ENCODE peak calls at places on chromosomes 2 and 18, in six cellular contexts. H is A549, F is body of pancreas, B is heart left ventricle, S is K562, P is upper lobe of left lung. G is an unnamed sample.

GRCh38 chr2:189517847-189518535 is 62.6 kb downstream of the SLC40A1 start:
- DNase-seq in F (no peak), S (no peak), P (no peak), H (no peak), B (no peak), G (no peak)

GRCh38 chr2:160251566-160251965 is 51.5 kb upstream of the ITGB6 start:
- DNase-seq in B (peak; percentile 52), P (no peak), H (no peak), S (no peak), F (no peak), G (no peak)

GRCh38 chr18:23689031-23689615 is at the start of gene LAMA3:
- DNase-seq in F (peak; percentile 58), S (no peak), P (peak; percentile 93), H (peak; percentile 65), B (peak; percentile 67), G (peak; percentile 48)

GRCh38 chr2:174835797-174836255 is 71.6 kb upstream of the CHRNA1 start:
- DNase-seq in S (no peak), F (no peak), B (no peak), H (no peak), P (no peak), G (no peak)

GRCh38 chr2:186460465-186460864 is 25.6 kb upstream of the ZC3H15 start:
- DNase-seq in F (no peak), P (no peak), S (no peak), H (peak; percentile 26), B (no peak), G (no peak)

GRCh38 chr18:31100598-31101147 is 1.5 kb downstream of the DSC2 start:
- DNase-seq in F (no peak), P (peak; percentile 80), H (no peak), S (peak; percentile 46), B (peak; percentile 23), G (peak; percentile 19)

GRCh38 chr18:5142131-5142530 is 54.9 kb downstream of the AKAIN1 start:
- DNase-seq in S (no peak), B (no peak), F (no peak), H (no peak), P (no peak), G (no peak)

GRCh38 chr2:71528749-71529148 is 75.4 kb downstream of the DYSF start:
- DNase-seq in B (no peak), F (no peak), H (no peak), P (no peak), S (no peak), G (no peak)

GRCh38 chr18:49016648-49017539 is 66.1 kb upstream of the SMAD7 start:
- DNase-seq in S (peak; percentile 25), F (peak; percentile 46), B (peak; percentile 26), H (peak; percentile 66), P (no peak), G (peak; percentile 53)

GRCh38 chr2:113172721-113173562 is 829 bp upstream of the PSD4 start:
- DNase-seq in B (no peak), F (no peak), H (no peak), P (no peak), S (no peak), G (no peak)

GRCh38 chr2:215410932-215411285 is 25.0 kb downstream of the FN1 start:
- DNase-seq in H (peak; percentile 71), B (no peak), S (no peak), F (no peak), P (no peak), G (no peak)

GRCh38 chr2:17878222-17879136 is at the start of gene KCNS3:
- DNase-seq in H (peak; percentile 23), S (peak; percentile 93), B (peak; percentile 48), P (peak; percentile 92), F (peak; percentile 45), G (no peak)

GRCh38 chr2:27133905-27134780 is at the start of gene PREB:
- DNase-seq in S (peak; percentile 99), B (peak; percentile 98), P (peak; percentile 100), H (peak; percentile 96), F (peak; percentile 98), G (peak; percentile 97)
- TF ChIP-seq POLR2A in S (peak; percentile 86), B (peak; percentile 91), P (peak; percentile 62), H (peak; percentile 93), F (peak; percentile 58), G (peak; percentile 80)

GRCh38 chr2:231228974-231229373 is 30.5 kb downstream of the ARMC9 start:
- DNase-seq in H (no peak), B (no peak), P (no peak), S (no peak), F (no peak), G (no peak)

GRCh38 chr2:231227309-231228162 is 29.1 kb downstream of the ARMC9 start:
- DNase-seq in P (peak; percentile 52), H (peak; percentile 83), S (peak; percentile 72), F (peak; percentile 64), B (peak; percentile 45), G (peak; percentile 41)

GRCh38 chr2:231223458-231223970 is 25.1 kb downstream of the ARMC9 start:
- DNase-seq in S (no peak), F (no peak), P (no peak), B (no peak), H (no peak), G (no peak)

GRCh38 chr2:231223001-231223375 is 24.6 kb downstream of the ARMC9 start:
- DNase-seq in S (no peak), P (no peak), B (no peak), H (no peak), F (no peak), G (no peak)

DNA sequence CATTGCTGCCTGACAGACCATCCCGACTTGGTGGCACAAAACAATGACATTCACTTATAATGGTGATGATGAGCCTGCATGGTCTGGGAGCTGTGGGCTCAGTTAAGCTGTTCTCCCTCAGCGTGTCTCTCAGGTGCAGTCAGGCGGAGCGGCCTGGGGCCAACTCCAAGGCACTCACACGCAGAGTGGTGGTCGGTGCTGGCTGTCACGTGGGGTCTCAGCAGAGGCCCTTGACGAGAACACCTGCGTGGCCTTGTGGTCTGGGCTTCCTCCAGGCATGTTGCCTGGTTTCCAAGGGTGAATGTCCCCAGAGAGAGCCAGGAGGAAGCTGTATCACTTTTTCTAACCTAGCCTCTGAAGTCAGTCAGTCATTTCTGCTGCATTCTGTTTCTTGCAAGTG is 29.8 kb downstream of the ARMC9 start:
- DNase-seq in P (peak; percentile 60), F (no peak), H (no peak), B (no peak), S (no peak), G (no peak)
- TF ChIP-seq POLR2A in P (no peak), F (no peak), H (no peak), B (no peak), S (no peak), G (no peak)

DNA sequence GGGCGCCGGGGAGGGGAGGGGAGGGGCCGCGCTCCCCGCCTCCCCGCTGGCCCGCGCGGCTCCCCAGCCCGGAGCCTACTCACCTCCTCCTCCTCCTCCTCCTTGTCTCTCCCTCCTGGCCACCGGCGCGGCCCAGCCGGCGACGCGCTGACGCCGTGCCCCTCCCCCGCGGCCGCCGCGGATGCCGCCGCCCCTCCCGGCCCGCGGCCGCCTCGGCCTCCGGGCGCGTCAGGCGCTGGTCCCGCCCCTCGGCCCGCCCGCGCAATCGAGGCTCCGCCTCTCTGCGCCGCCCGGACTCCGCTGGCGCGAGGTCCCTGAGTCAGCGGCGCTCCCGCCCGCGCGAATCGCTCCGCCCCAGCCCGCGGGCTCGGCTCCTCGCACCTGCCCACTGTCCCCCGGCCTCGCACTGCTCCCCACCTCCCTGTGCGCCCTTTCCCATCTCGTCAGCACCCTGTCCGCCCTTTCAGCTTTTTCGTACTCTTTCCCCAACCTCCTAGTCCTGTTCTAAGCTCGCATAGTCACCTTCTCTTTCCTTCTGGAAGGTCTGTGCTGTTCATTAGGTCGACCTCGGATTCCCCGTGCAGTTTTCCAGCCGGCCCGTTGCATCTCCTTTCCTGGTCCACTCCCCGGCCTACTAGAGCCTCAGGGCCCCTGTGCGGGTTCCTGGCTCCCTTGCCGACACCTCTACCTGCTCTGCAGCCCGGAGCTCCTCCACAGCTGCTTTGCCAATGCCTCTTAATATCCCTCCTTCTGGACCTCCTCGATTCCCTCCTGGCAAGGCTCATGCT is 187.4 kb downstream of the ZEB2 start:
- DNase-seq in B (peak; percentile 91), S (peak; percentile 93), H (peak; percentile 86), F (peak; percentile 89), P (peak; percentile 98), G (peak; percentile 74)
- TF ChIP-seq POLR2A in B (peak; percentile 63), S (peak; percentile 85), H (peak; percentile 63), F (peak; percentile 61), P (peak; percentile 32), G (no peak)

GRCh38 chr2:38665854-38666577 is at the start of gene GALM:
- DNase-seq in P (peak; percentile 66), S (peak; percentile 80), B (peak; percentile 86), H (peak; percentile 91), F (peak; percentile 93), G (peak; percentile 73)
- TF ChIP-seq POLR2A in P (no peak), S (peak; percentile 65), B (peak; percentile 69), H (peak; percentile 61), F (no peak), G (no peak)

GRCh38 chr2:10301946-10302478 is 692 bp upstream of the HPCAL1 start:
- DNase-seq in S (peak; percentile 52), H (no peak), B (no peak), F (no peak), P (no peak), G (no peak)
- TF ChIP-seq POLR2A in S (no peak), H (no peak), B (no peak), F (no peak), P (no peak), G (no peak)

GRCh38 chr2:126857502-126857901 is 41.2 kb upstream of the TEX51 start:
- DNase-seq in H (no peak), S (no peak), B (no peak), F (no peak), P (no peak), G (no peak)
- TF ChIP-seq POLR2A in H (no peak), S (no peak), B (no peak), F (no peak), P (no peak), G (no peak)

G was measured in breast epithelium.